ENCODE peak calls at places on chromosomes 7 and 10, in ten cellular contexts. H is AG04450, L is Panc1, P is glutamatergic neuron, W is CD14-positive monocyte, R is heart left ventricle, K is right atrium auricular region, O is kidney, I is fibroblast of the aortic adventitia, B is lower lobe of right lung. Q is an unnamed sample.

GRCh38 chr7:101725911-101726310 is 91.5 kb upstream of the CUX1 start:
- DNase-seq in H (no peak), L (no peak), P (no peak), W (peak; percentile 60), R (no peak), K (no peak), O (no peak), I (no peak), B (no peak), Q (no peak)

GRCh38 chr7:22872087-22872807 is 49.6 kb upstream of the TOMM7 start:
- DNase-seq in H (no peak), L (no peak), P (no peak), W (no peak), R (no peak), K (no peak), O (no peak), I (no peak), B (no peak), Q (no peak)

GRCh38 chr7:148809856-148810255 is 74.2 kb downstream of the EZH2 start:
- DNase-seq in H (no peak), L (no peak), P (peak; percentile 35), W (no peak), R (no peak), K (no peak), O (no peak), I (no peak), B (no peak), Q (no peak)

GRCh38 chr7:111919690-111920179 is 286.5 kb downstream of the DOCK4 start:
- DNase-seq in H (no peak), L (no peak), P (no peak), W (no peak), R (no peak), K (no peak), O (no peak), I (peak; percentile 29), B (no peak), Q (no peak)

GRCh38 chr10:75470901-75471300 is 39.5 kb downstream of the LRMDA start:
- DNase-seq in H (no peak), L (no peak), P (no peak), W (no peak), R (no peak), K (no peak), O (no peak), I (peak; percentile 71), B (no peak), Q (no peak)

GRCh38 chr7:130973637-130974036 is 239.6 kb upstream of the KLF14 start:
- DNase-seq in H (no peak), L (no peak), P (no peak), W (no peak), R (no peak), K (no peak), O (no peak), I (no peak), B (no peak), Q (no peak)

GRCh38 chr7:143887078-143887477 is 14.9 kb downstream of the TCAF1 start:
- DNase-seq in H (no peak), L (no peak), P (no peak), W (no peak), R (no peak), K (no peak), O (no peak), I (no peak), B (no peak), Q (no peak)

GRCh38 chr10:86899670-86900276 is 57.6 kb downstream of the MMRN2 start:
- DNase-seq in H (no peak), L (peak; percentile 42), P (peak; percentile 57), W (no peak), R (peak; percentile 60), K (peak; percentile 75), O (no peak), I (peak; percentile 85), B (no peak), Q (no peak)

GRCh38 chr7:157854066-157854891 is 517.5 kb downstream of the DNAJB6 start:
- DNase-seq in H (no peak), L (no peak), P (peak; percentile 53), W (peak; percentile 96), R (peak; percentile 77), K (peak; percentile 68), O (peak; percentile 73), I (no peak), B (peak; percentile 92), Q (no peak)

GRCh38 chr7:29194594-29195417 is at the start of gene CHN2:
- DNase-seq in H (no peak), L (no peak), P (peak; percentile 78), W (peak; percentile 71), R (peak; percentile 64), K (peak; percentile 66), O (peak; percentile 90), I (peak; percentile 26), B (peak; percentile 76), Q (peak; percentile 75)

GRCh38 chr10:132707121-132707775 is 78.7 kb downstream of the NKX6-2 start:
- DNase-seq in H (no peak), L (no peak), P (no peak), W (no peak), R (peak; percentile 4), K (no peak), O (peak; percentile 52), I (no peak), B (peak; percentile 24), Q (peak; percentile 64)

GRCh38 chr7:130384371-130384801 is 4.1 kb downstream of the CPA1 start:
- DNase-seq in H (no peak), L (no peak), P (no peak), W (no peak), R (no peak), K (peak; percentile 43), O (peak; percentile 53), I (no peak), B (no peak), Q (no peak)

GRCh38 chr7:51927738-51928137 is 611.1 kb upstream of the COBL start:
- DNase-seq in H (no peak), L (no peak), P (no peak), W (no peak), R (no peak), K (no peak), O (no peak), I (no peak), B (no peak), Q (no peak)

GRCh38 chr10:42985436-42986316 is 91.2 kb upstream of the RET start:
- DNase-seq in H (no peak), L (no peak), P (peak; percentile 4), W (peak; percentile 44), R (no peak), K (peak; percentile 50), O (no peak), I (no peak), B (peak; percentile 40), Q (peak; percentile 62)

DNA sequence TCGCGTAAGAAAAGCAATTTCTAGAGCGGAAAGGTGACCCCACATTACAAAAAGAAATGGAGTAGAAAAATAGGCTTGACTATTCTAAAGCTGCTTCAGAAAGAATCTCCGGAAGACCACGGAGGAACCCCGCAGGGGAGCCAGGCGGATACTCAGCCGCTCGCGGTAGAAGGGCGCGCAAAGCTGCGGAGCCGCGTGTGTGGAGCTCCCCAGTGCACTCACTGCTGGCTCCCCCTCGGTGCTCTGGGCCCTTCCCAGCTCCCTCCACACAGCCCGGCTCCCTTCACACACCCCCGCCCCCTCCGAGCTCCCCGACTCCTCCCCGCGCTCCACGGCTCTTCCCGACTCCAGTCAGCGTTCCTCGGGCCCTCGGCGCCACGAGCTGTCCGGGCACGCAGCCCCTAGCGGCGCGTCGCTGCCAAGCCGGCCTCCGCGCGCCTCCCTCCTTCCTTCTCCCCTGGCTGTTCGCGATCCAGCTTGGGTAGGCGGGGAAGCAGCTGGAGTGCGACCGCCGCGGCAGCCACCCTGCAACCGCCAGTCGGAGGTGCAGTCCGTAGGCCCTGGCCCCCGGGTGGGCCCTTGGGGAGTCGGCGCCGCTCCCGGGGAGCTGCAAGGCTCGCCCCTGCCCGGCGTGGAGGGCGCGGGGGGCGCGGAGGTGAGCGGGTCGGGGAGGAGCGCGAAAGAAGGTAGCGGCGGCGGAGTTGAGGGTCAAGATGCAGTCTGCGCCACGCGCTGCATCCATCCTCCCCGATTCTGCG is at the start of gene STEAP2:
- DNase-seq in H (peak; percentile 73), L (peak; percentile 24), P (peak; percentile 87), W (peak; percentile 45), R (peak; percentile 95), K (peak; percentile 83), O (peak; percentile 97), I (peak; percentile 91), B (peak; percentile 87), Q (peak; percentile 90)
- TF ChIP-seq CTCF in H (peak; percentile 75), L (peak; percentile 83), P (peak; percentile 73), W (peak; percentile 43), R (peak; percentile 63), K (peak; percentile 30), O (peak; percentile 37), I (peak; percentile 70), B (peak; percentile 53), Q (peak; percentile 87)

DNA sequence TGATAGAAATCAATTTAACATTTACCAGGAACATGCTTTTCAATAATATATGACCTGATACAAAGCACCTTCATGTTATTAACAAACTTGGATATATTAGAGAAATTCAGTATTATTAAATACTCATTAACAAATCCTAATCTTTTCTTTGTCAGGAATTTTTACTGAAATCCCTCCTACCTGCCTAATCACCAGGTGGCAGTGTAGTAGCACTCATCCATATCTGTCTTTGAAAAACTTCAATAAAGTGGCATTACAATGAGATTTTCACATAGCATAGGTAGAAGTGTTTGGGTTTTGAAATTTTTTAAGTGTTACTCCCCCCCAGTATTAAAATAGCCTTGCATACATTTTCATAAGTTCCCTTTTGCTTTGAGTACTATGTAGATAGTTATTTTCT is 1246.6 kb upstream of the LRRN3 start:
- DNase-seq in H (no peak), L (no peak), P (no peak), W (no peak), R (no peak), K (no peak), O (no peak), I (no peak), B (no peak), Q (no peak)
- TF ChIP-seq CTCF in H (peak; percentile 45), L (peak; percentile 42), P (peak; percentile 23), W (no peak), R (peak; percentile 43), K (no peak), O (peak; percentile 33), I (no peak), B (peak; percentile 33), Q (peak; percentile 69)

GRCh38 chr10:50552771-50553535 is 70.8 kb downstream of the SGMS1 start:
- DNase-seq in H (no peak), L (no peak), P (no peak), W (no peak), R (no peak), K (no peak), O (no peak), I (no peak), B (no peak), Q (no peak)
- TF ChIP-seq CTCF in H (peak; percentile 45), L (peak; percentile 62), P (no peak), W (no peak), R (peak; percentile 31), K (no peak), O (peak; percentile 34), I (peak; percentile 28), B (peak; percentile 37), Q (no peak)

GRCh38 chr10:123655763-123656162 is 10.4 kb upstream of the GPR26 start:
- DNase-seq in H (no peak), L (no peak), P (no peak), W (peak; percentile 12), R (no peak), K (no peak), O (no peak), I (no peak), B (no peak), Q (no peak)
- TF ChIP-seq CTCF in H (no peak), L (no peak), P (no peak), W (no peak), R (no peak), K (no peak), O (no peak), I (no peak), B (no peak), Q (no peak)